ENCODE peak calls at places on chromosomes 3 and 15, in eight cellular contexts. One of them, this sample, is unnamed.

GRCh38 chr15:51579012-51579411 is 43.6 kb downstream of the DMXL2 start:
- DNase-seq in cardiac muscle cell: no peak
- DNase-seq in NCI-H1105: no peak
- DNase-seq in activated CD4-positive, alpha-beta T cell treated with anti-CD3 and anti-CD28 coated beads for 48 hours: no peak
- DNase-seq in KBM-7: no peak
- DNase-seq in NCI-H345: no peak
- DNase-seq in stimulated activated CD4-positive, alpha-beta T cell treated with anti-CD3 and anti-CD28 coated beads, Interleukin-1b, Interleukin-23, amount 100 ng/mL, for 4 hours: no peak
- DNase-seq in left cardiac atrium: no peak
- DNase-seq in this sample: no peak

GRCh38 chr15:55993804-55994539 is 560 bp upstream of the NEDD4 start:
- DNase-seq in stimulated activated CD4-positive, alpha-beta T cell treated with anti-CD3 and anti-CD28 coated beads, Interleukin-1b, Interleukin-23, amount 100 ng/mL, for 4 hours: no peak
- DNase-seq in KBM-7: peak
- DNase-seq in NCI-H1105: peak
- DNase-seq in activated CD4-positive, alpha-beta T cell treated with anti-CD3 and anti-CD28 coated beads for 48 hours: no peak
- DNase-seq in cardiac muscle cell: no peak
- DNase-seq in NCI-H345: no peak
- DNase-seq in left cardiac atrium: no peak
- DNase-seq in this sample: peak

GRCh38 chr15:21270474-21270873 is 169.8 kb downstream of the POTEB3 start:
- DNase-seq in stimulated activated CD4-positive, alpha-beta T cell treated with anti-CD3 and anti-CD28 coated beads, Interleukin-1b, Interleukin-23, amount 100 ng/mL, for 4 hours: no peak
- DNase-seq in KBM-7: no peak
- DNase-seq in cardiac muscle cell: no peak
- DNase-seq in activated CD4-positive, alpha-beta T cell treated with anti-CD3 and anti-CD28 coated beads for 48 hours: no peak
- DNase-seq in NCI-H345: no peak
- DNase-seq in NCI-H1105: no peak
- DNase-seq in left cardiac atrium: no peak
- DNase-seq in this sample: no peak

GRCh38 chr15:79179108-79179561 is 88.6 kb upstream of the RASGRF1 start:
- DNase-seq in activated CD4-positive, alpha-beta T cell treated with anti-CD3 and anti-CD28 coated beads for 48 hours: no peak
- DNase-seq in cardiac muscle cell: no peak
- DNase-seq in stimulated activated CD4-positive, alpha-beta T cell treated with anti-CD3 and anti-CD28 coated beads, Interleukin-1b, Interleukin-23, amount 100 ng/mL, for 4 hours: no peak
- DNase-seq in left cardiac atrium: no peak
- DNase-seq in NCI-H345: no peak
- DNase-seq in NCI-H1105: no peak
- DNase-seq in KBM-7: no peak
- DNase-seq in this sample: peak

GRCh38 chr15:73908822-73909122 is 17.5 kb upstream of the LOXL1 start:
- DNase-seq in activated CD4-positive, alpha-beta T cell treated with anti-CD3 and anti-CD28 coated beads for 48 hours: no peak
- DNase-seq in cardiac muscle cell: no peak
- DNase-seq in stimulated activated CD4-positive, alpha-beta T cell treated with anti-CD3 and anti-CD28 coated beads, Interleukin-1b, Interleukin-23, amount 100 ng/mL, for 4 hours: no peak
- DNase-seq in NCI-H1105: no peak
- DNase-seq in KBM-7: no peak
- DNase-seq in left cardiac atrium: no peak
- DNase-seq in NCI-H345: no peak
- DNase-seq in this sample: no peak

GRCh38 chr3:153756816-153757215 is 364.4 kb upstream of the ARHGEF26 start:
- DNase-seq in stimulated activated CD4-positive, alpha-beta T cell treated with anti-CD3 and anti-CD28 coated beads, Interleukin-1b, Interleukin-23, amount 100 ng/mL, for 4 hours: no peak
- DNase-seq in KBM-7: no peak
- DNase-seq in NCI-H345: no peak
- DNase-seq in cardiac muscle cell: no peak
- DNase-seq in NCI-H1105: no peak
- DNase-seq in left cardiac atrium: no peak
- DNase-seq in activated CD4-positive, alpha-beta T cell treated with anti-CD3 and anti-CD28 coated beads for 48 hours: no peak
- DNase-seq in this sample: no peak

GRCh38 chr3:49351521-49352011 is 6.6 kb downstream of the GPX1 start:
- DNase-seq in KBM-7: peak
- DNase-seq in cardiac muscle cell: no peak
- DNase-seq in NCI-H1105: no peak
- DNase-seq in left cardiac atrium: no peak
- DNase-seq in NCI-H345: no peak
- DNase-seq in activated CD4-positive, alpha-beta T cell treated with anti-CD3 and anti-CD28 coated beads for 48 hours: no peak
- DNase-seq in stimulated activated CD4-positive, alpha-beta T cell treated with anti-CD3 and anti-CD28 coated beads, Interleukin-1b, Interleukin-23, amount 100 ng/mL, for 4 hours: no peak
- DNase-seq in this sample: peak

GRCh38 chr15:99424978-99425665 is 140.7 kb upstream of the MEF2A start:
- DNase-seq in activated CD4-positive, alpha-beta T cell treated with anti-CD3 and anti-CD28 coated beads for 48 hours: peak
- DNase-seq in NCI-H1105: no peak
- DNase-seq in NCI-H345: no peak
- DNase-seq in left cardiac atrium: peak
- DNase-seq in cardiac muscle cell: peak
- DNase-seq in KBM-7: peak
- DNase-seq in stimulated activated CD4-positive, alpha-beta T cell treated with anti-CD3 and anti-CD28 coated beads, Interleukin-1b, Interleukin-23, amount 100 ng/mL, for 4 hours: peak
- DNase-seq in this sample: no peak

GRCh38 chr15:96410175-96411055 is 79.9 kb downstream of the NR2F2 start:
- DNase-seq in stimulated activated CD4-positive, alpha-beta T cell treated with anti-CD3 and anti-CD28 coated beads, Interleukin-1b, Interleukin-23, amount 100 ng/mL, for 4 hours: no peak
- DNase-seq in left cardiac atrium: no peak
- DNase-seq in NCI-H1105: no peak
- DNase-seq in cardiac muscle cell: no peak
- DNase-seq in KBM-7: no peak
- DNase-seq in NCI-H345: no peak
- DNase-seq in activated CD4-positive, alpha-beta T cell treated with anti-CD3 and anti-CD28 coated beads for 48 hours: no peak
- DNase-seq in this sample: no peak

GRCh38 chr3:60756231-60756630 is 495.0 kb downstream of the FHIT start:
- DNase-seq in KBM-7: no peak
- DNase-seq in cardiac muscle cell: peak
- DNase-seq in NCI-H1105: no peak
- DNase-seq in activated CD4-positive, alpha-beta T cell treated with anti-CD3 and anti-CD28 coated beads for 48 hours: no peak
- DNase-seq in NCI-H345: no peak
- DNase-seq in left cardiac atrium: no peak
- DNase-seq in stimulated activated CD4-positive, alpha-beta T cell treated with anti-CD3 and anti-CD28 coated beads, Interleukin-1b, Interleukin-23, amount 100 ng/mL, for 4 hours: no peak
- DNase-seq in this sample: no peak

GRCh38 chr15:98358971-98359370 is 289.4 kb upstream of the IGF1R start:
- DNase-seq in cardiac muscle cell: no peak
- DNase-seq in NCI-H1105: no peak
- DNase-seq in stimulated activated CD4-positive, alpha-beta T cell treated with anti-CD3 and anti-CD28 coated beads, Interleukin-1b, Interleukin-23, amount 100 ng/mL, for 4 hours: no peak
- DNase-seq in left cardiac atrium: no peak
- DNase-seq in KBM-7: no peak
- DNase-seq in NCI-H345: no peak
- DNase-seq in activated CD4-positive, alpha-beta T cell treated with anti-CD3 and anti-CD28 coated beads for 48 hours: no peak
- DNase-seq in this sample: no peak

GRCh38 chr3:189233225-189233858 is 61.6 kb downstream of the TPRG1 start:
- DNase-seq in left cardiac atrium: peak
- DNase-seq in NCI-H1105: peak
- DNase-seq in KBM-7: peak
- DNase-seq in activated CD4-positive, alpha-beta T cell treated with anti-CD3 and anti-CD28 coated beads for 48 hours: peak
- DNase-seq in NCI-H345: peak
- DNase-seq in cardiac muscle cell: peak
- DNase-seq in stimulated activated CD4-positive, alpha-beta T cell treated with anti-CD3 and anti-CD28 coated beads, Interleukin-1b, Interleukin-23, amount 100 ng/mL, for 4 hours: no peak
- DNase-seq in this sample: peak

GRCh38 chr15:81909229-81910087 is 136.4 kb downstream of the MEX3B start:
- DNase-seq in cardiac muscle cell: no peak
- DNase-seq in activated CD4-positive, alpha-beta T cell treated with anti-CD3 and anti-CD28 coated beads for 48 hours: no peak
- DNase-seq in KBM-7: peak
- DNase-seq in NCI-H1105: no peak
- DNase-seq in left cardiac atrium: no peak
- DNase-seq in stimulated activated CD4-positive, alpha-beta T cell treated with anti-CD3 and anti-CD28 coated beads, Interleukin-1b, Interleukin-23, amount 100 ng/mL, for 4 hours: no peak
- DNase-seq in NCI-H345: peak
- DNase-seq in this sample: no peak

GRCh38 chr3:57001356-57001755 is 59.1 kb upstream of the SPATA12 start:
- DNase-seq in cardiac muscle cell: no peak
- DNase-seq in KBM-7: no peak
- DNase-seq in stimulated activated CD4-positive, alpha-beta T cell treated with anti-CD3 and anti-CD28 coated beads, Interleukin-1b, Interleukin-23, amount 100 ng/mL, for 4 hours: no peak
- DNase-seq in left cardiac atrium: no peak
- DNase-seq in NCI-H1105: no peak
- DNase-seq in activated CD4-positive, alpha-beta T cell treated with anti-CD3 and anti-CD28 coated beads for 48 hours: no peak
- DNase-seq in NCI-H345: no peak
- DNase-seq in this sample: no peak

GRCh38 chr3:133996251-133996661 is 33.5 kb downstream of the SLCO2A1 start:
- DNase-seq in activated CD4-positive, alpha-beta T cell treated with anti-CD3 and anti-CD28 coated beads for 48 hours: no peak
- DNase-seq in NCI-H1105: no peak
- DNase-seq in stimulated activated CD4-positive, alpha-beta T cell treated with anti-CD3 and anti-CD28 coated beads, Interleukin-1b, Interleukin-23, amount 100 ng/mL, for 4 hours: no peak
- DNase-seq in NCI-H345: no peak
- DNase-seq in KBM-7: no peak
- DNase-seq in left cardiac atrium: no peak
- DNase-seq in cardiac muscle cell: peak
- DNase-seq in this sample: no peak

GRCh38 chr15:89575656-89576416 is 567 bp downstream of the TICRR start:
- DNase-seq in NCI-H345: no peak
- DNase-seq in NCI-H1105: no peak
- DNase-seq in activated CD4-positive, alpha-beta T cell treated with anti-CD3 and anti-CD28 coated beads for 48 hours: peak
- DNase-seq in left cardiac atrium: no peak
- DNase-seq in cardiac muscle cell: peak
- DNase-seq in stimulated activated CD4-positive, alpha-beta T cell treated with anti-CD3 and anti-CD28 coated beads, Interleukin-1b, Interleukin-23, amount 100 ng/mL, for 4 hours: no peak
- DNase-seq in KBM-7: peak
- DNase-seq in this sample: no peak

GRCh38 chr15:75723171-75723846 is 10.7 kb upstream of the CSPG4 start:
- DNase-seq in activated CD4-positive, alpha-beta T cell treated with anti-CD3 and anti-CD28 coated beads for 48 hours: no peak
- DNase-seq in cardiac muscle cell: no peak
- DNase-seq in left cardiac atrium: no peak
- DNase-seq in NCI-H1105: no peak
- DNase-seq in NCI-H345: peak
- DNase-seq in KBM-7: no peak
- DNase-seq in stimulated activated CD4-positive, alpha-beta T cell treated with anti-CD3 and anti-CD28 coated beads, Interleukin-1b, Interleukin-23, amount 100 ng/mL, for 4 hours: no peak
- DNase-seq in this sample: no peak

GRCh38 chr3:95184038-95184437 is 1121.2 kb downstream of the NSUN3 start:
- DNase-seq in left cardiac atrium: no peak
- DNase-seq in NCI-H345: no peak
- DNase-seq in activated CD4-positive, alpha-beta T cell treated with anti-CD3 and anti-CD28 coated beads for 48 hours: no peak
- DNase-seq in KBM-7: no peak
- DNase-seq in NCI-H1105: no peak
- DNase-seq in cardiac muscle cell: no peak
- DNase-seq in stimulated activated CD4-positive, alpha-beta T cell treated with anti-CD3 and anti-CD28 coated beads, Interleukin-1b, Interleukin-23, amount 100 ng/mL, for 4 hours: no peak
- DNase-seq in this sample: no peak

GRCh38 chr3:34886443-34886842 is 752.9 kb upstream of the ARPP21 start:
- DNase-seq in left cardiac atrium: no peak
- DNase-seq in cardiac muscle cell: no peak
- DNase-seq in NCI-H1105: no peak
- DNase-seq in activated CD4-positive, alpha-beta T cell treated with anti-CD3 and anti-CD28 coated beads for 48 hours: no peak
- DNase-seq in NCI-H345: no peak
- DNase-seq in KBM-7: no peak
- DNase-seq in stimulated activated CD4-positive, alpha-beta T cell treated with anti-CD3 and anti-CD28 coated beads, Interleukin-1b, Interleukin-23, amount 100 ng/mL, for 4 hours: no peak
- DNase-seq in this sample: no peak

GRCh38 chr15:90690585-90690984 is 26.6 kb upstream of the BLM start:
- DNase-seq in NCI-H1105: no peak
- DNase-seq in KBM-7: no peak
- DNase-seq in NCI-H345: no peak
- DNase-seq in stimulated activated CD4-positive, alpha-beta T cell treated with anti-CD3 and anti-CD28 coated beads, Interleukin-1b, Interleukin-23, amount 100 ng/mL, for 4 hours: no peak
- DNase-seq in activated CD4-positive, alpha-beta T cell treated with anti-CD3 and anti-CD28 coated beads for 48 hours: no peak
- DNase-seq in cardiac muscle cell: no peak
- DNase-seq in left cardiac atrium: no peak
- DNase-seq in this sample: no peak

GRCh38 chr3:128338536-128339400 is 127.9 kb downstream of the DNAJB8 start:
- DNase-seq in stimulated activated CD4-positive, alpha-beta T cell treated with anti-CD3 and anti-CD28 coated beads, Interleukin-1b, Interleukin-23, amount 100 ng/mL, for 4 hours: no peak
- DNase-seq in NCI-H345: no peak
- DNase-seq in NCI-H1105: no peak
- DNase-seq in left cardiac atrium: no peak
- DNase-seq in cardiac muscle cell: peak
- DNase-seq in activated CD4-positive, alpha-beta T cell treated with anti-CD3 and anti-CD28 coated beads for 48 hours: no peak
- DNase-seq in KBM-7: no peak
- DNase-seq in this sample: no peak

GRCh38 chr15:101167791-101168462 is 83.9 kb downstream of the CHSY1 start:
- DNase-seq in NCI-H1105: no peak
- DNase-seq in KBM-7: peak
- DNase-seq in NCI-H345: no peak
- DNase-seq in stimulated activated CD4-positive, alpha-beta T cell treated with anti-CD3 and anti-CD28 coated beads, Interleukin-1b, Interleukin-23, amount 100 ng/mL, for 4 hours: peak
- DNase-seq in activated CD4-positive, alpha-beta T cell treated with anti-CD3 and anti-CD28 coated beads for 48 hours: peak
- DNase-seq in left cardiac atrium: peak
- DNase-seq in cardiac muscle cell: no peak
- DNase-seq in this sample: peak

GRCh38 chr15:75200765-75201608 is 695 bp upstream of the C15orf39 start:
- DNase-seq in cardiac muscle cell: no peak
- DNase-seq in KBM-7: peak
- DNase-seq in NCI-H1105: peak
- DNase-seq in left cardiac atrium: peak
- DNase-seq in activated CD4-positive, alpha-beta T cell treated with anti-CD3 and anti-CD28 coated beads for 48 hours: peak
- DNase-seq in stimulated activated CD4-positive, alpha-beta T cell treated with anti-CD3 and anti-CD28 coated beads, Interleukin-1b, Interleukin-23, amount 100 ng/mL, for 4 hours: peak
- DNase-seq in NCI-H345: peak
- DNase-seq in this sample: no peak

GRCh38 chr3:118637866-118638265 is 396.8 kb downstream of the IGSF11 start:
- DNase-seq in cardiac muscle cell: no peak
- DNase-seq in NCI-H1105: no peak
- DNase-seq in left cardiac atrium: no peak
- DNase-seq in activated CD4-positive, alpha-beta T cell treated with anti-CD3 and anti-CD28 coated beads for 48 hours: no peak
- DNase-seq in stimulated activated CD4-positive, alpha-beta T cell treated with anti-CD3 and anti-CD28 coated beads, Interleukin-1b, Interleukin-23, amount 100 ng/mL, for 4 hours: no peak
- DNase-seq in KBM-7: no peak
- DNase-seq in NCI-H345: no peak
- DNase-seq in this sample: no peak

GRCh38 chr3:190340071-190340470 is 17.8 kb upstream of the CLDN1 start:
- DNase-seq in cardiac muscle cell: no peak
- DNase-seq in KBM-7: no peak
- DNase-seq in activated CD4-positive, alpha-beta T cell treated with anti-CD3 and anti-CD28 coated beads for 48 hours: no peak
- DNase-seq in left cardiac atrium: no peak
- DNase-seq in NCI-H345: no peak
- DNase-seq in stimulated activated CD4-positive, alpha-beta T cell treated with anti-CD3 and anti-CD28 coated beads, Interleukin-1b, Interleukin-23, amount 100 ng/mL, for 4 hours: no peak
- DNase-seq in NCI-H1105: no peak
- DNase-seq in this sample: no peak

GRCh38 chr3:140341213-140341612 is 336.7 kb upstream of the TRIM42 start:
- DNase-seq in left cardiac atrium: no peak
- DNase-seq in NCI-H345: peak
- DNase-seq in activated CD4-positive, alpha-beta T cell treated with anti-CD3 and anti-CD28 coated beads for 48 hours: no peak
- DNase-seq in cardiac muscle cell: no peak
- DNase-seq in NCI-H1105: no peak
- DNase-seq in KBM-7: no peak
- DNase-seq in stimulated activated CD4-positive, alpha-beta T cell treated with anti-CD3 and anti-CD28 coated beads, Interleukin-1b, Interleukin-23, amount 100 ng/mL, for 4 hours: no peak
- DNase-seq in this sample: no peak

GRCh38 chr3:170585937-170586310 is at the start of gene SLC7A14:
- DNase-seq in KBM-7: no peak
- DNase-seq in activated CD4-positive, alpha-beta T cell treated with anti-CD3 and anti-CD28 coated beads for 48 hours: no peak
- DNase-seq in NCI-H345: peak
- DNase-seq in stimulated activated CD4-positive, alpha-beta T cell treated with anti-CD3 and anti-CD28 coated beads, Interleukin-1b, Interleukin-23, amount 100 ng/mL, for 4 hours: no peak
- DNase-seq in left cardiac atrium: no peak
- DNase-seq in cardiac muscle cell: peak
- DNase-seq in NCI-H1105: peak
- DNase-seq in this sample: no peak

GRCh38 chr15:66657062-66658020 is 44.7 kb upstream of the SMAD6 start:
- DNase-seq in stimulated activated CD4-positive, alpha-beta T cell treated with anti-CD3 and anti-CD28 coated beads, Interleukin-1b, Interleukin-23, amount 100 ng/mL, for 4 hours: no peak
- DNase-seq in activated CD4-positive, alpha-beta T cell treated with anti-CD3 and anti-CD28 coated beads for 48 hours: no peak
- DNase-seq in left cardiac atrium: no peak
- DNase-seq in KBM-7: no peak
- DNase-seq in cardiac muscle cell: no peak
- DNase-seq in NCI-H1105: no peak
- DNase-seq in NCI-H345: no peak
- DNase-seq in this sample: no peak

GRCh38 chr3:129942296-129942695 is 32.2 kb upstream of the TRH start:
- DNase-seq in NCI-H1105: peak
- DNase-seq in stimulated activated CD4-positive, alpha-beta T cell treated with anti-CD3 and anti-CD28 coated beads, Interleukin-1b, Interleukin-23, amount 100 ng/mL, for 4 hours: no peak
- DNase-seq in left cardiac atrium: peak
- DNase-seq in KBM-7: peak
- DNase-seq in activated CD4-positive, alpha-beta T cell treated with anti-CD3 and anti-CD28 coated beads for 48 hours: peak
- DNase-seq in NCI-H345: peak
- DNase-seq in cardiac muscle cell: peak
- DNase-seq in this sample: no peak

GRCh38 chr15:99566157-99566900 is 545 bp downstream of the MEF2A start:
- DNase-seq in KBM-7: peak
- DNase-seq in cardiac muscle cell: peak
- DNase-seq in activated CD4-positive, alpha-beta T cell treated with anti-CD3 and anti-CD28 coated beads for 48 hours: peak
- DNase-seq in stimulated activated CD4-positive, alpha-beta T cell treated with anti-CD3 and anti-CD28 coated beads, Interleukin-1b, Interleukin-23, amount 100 ng/mL, for 4 hours: no peak
- DNase-seq in left cardiac atrium: peak
- DNase-seq in NCI-H345: no peak
- DNase-seq in NCI-H1105: peak
- DNase-seq in this sample: no peak

GRCh38 chr3:36164400-36164799 is 215.9 kb upstream of the STAC start:
- DNase-seq in left cardiac atrium: no peak
- DNase-seq in KBM-7: no peak
- DNase-seq in NCI-H345: no peak
- DNase-seq in activated CD4-positive, alpha-beta T cell treated with anti-CD3 and anti-CD28 coated beads for 48 hours: no peak
- DNase-seq in stimulated activated CD4-positive, alpha-beta T cell treated with anti-CD3 and anti-CD28 coated beads, Interleukin-1b, Interleukin-23, amount 100 ng/mL, for 4 hours: no peak
- DNase-seq in cardiac muscle cell: no peak
- DNase-seq in NCI-H1105: no peak
- DNase-seq in this sample: no peak

GRCh38 chr3:123546133-123546755 is 38.6 kb downstream of the HACD2 start:
- DNase-seq in cardiac muscle cell: no peak
- DNase-seq in NCI-H345: no peak
- DNase-seq in activated CD4-positive, alpha-beta T cell treated with anti-CD3 and anti-CD28 coated beads for 48 hours: no peak
- DNase-seq in left cardiac atrium: no peak
- DNase-seq in KBM-7: no peak
- DNase-seq in stimulated activated CD4-positive, alpha-beta T cell treated with anti-CD3 and anti-CD28 coated beads, Interleukin-1b, Interleukin-23, amount 100 ng/mL, for 4 hours: no peak
- DNase-seq in NCI-H1105: no peak
- DNase-seq in this sample: no peak

GRCh38 chr15:78993931-78994530 is 49.2 kb upstream of the CTSH start:
- DNase-seq in NCI-H345: peak
- DNase-seq in activated CD4-positive, alpha-beta T cell treated with anti-CD3 and anti-CD28 coated beads for 48 hours: no peak
- DNase-seq in stimulated activated CD4-positive, alpha-beta T cell treated with anti-CD3 and anti-CD28 coated beads, Interleukin-1b, Interleukin-23, amount 100 ng/mL, for 4 hours: no peak
- DNase-seq in KBM-7: no peak
- DNase-seq in NCI-H1105: no peak
- DNase-seq in left cardiac atrium: no peak
- DNase-seq in cardiac muscle cell: no peak
- DNase-seq in this sample: no peak

GRCh38 chr15:57667171-57667924 is 39.2 kb upstream of the POLR2M start:
- DNase-seq in cardiac muscle cell: peak
- DNase-seq in NCI-H1105: peak
- DNase-seq in KBM-7: no peak
- DNase-seq in stimulated activated CD4-positive, alpha-beta T cell treated with anti-CD3 and anti-CD28 coated beads, Interleukin-1b, Interleukin-23, amount 100 ng/mL, for 4 hours: no peak
- DNase-seq in left cardiac atrium: no peak
- DNase-seq in activated CD4-positive, alpha-beta T cell treated with anti-CD3 and anti-CD28 coated beads for 48 hours: no peak
- DNase-seq in NCI-H345: peak
- DNase-seq in this sample: peak